ENCODE peak calls at places on chromosomes 16 and 17, in six cellular contexts. One of them, this sample, is unnamed.
A peak's percentile ranks its signal among the peaks of the same experiment; 100 is the strongest.

GRCh38 chr16:14309001-14309886 is 238.1 kb downstream of the MRTFB start:
- DNase-seq in adrenal gland: no peak
- DNase-seq in stomach: peak; percentile 42
- DNase-seq in OCI-LY7: peak; percentile 89
- DNase-seq in fibroblast of lung: peak; percentile 23
- DNase-seq in epithelial cell of proximal tubule: no peak
- DNase-seq in this sample: no peak

GRCh38 chr17:35073991-35074627 is 10.6 kb upstream of the RFFL start:
- DNase-seq in adrenal gland: no peak
- DNase-seq in stomach: no peak
- DNase-seq in OCI-LY7: no peak
- DNase-seq in fibroblast of lung: peak; percentile 72
- DNase-seq in epithelial cell of proximal tubule: no peak
- DNase-seq in this sample: no peak

GRCh38 chr17:31830971-31831755 is 27.9 kb downstream of the COPRS start:
- DNase-seq in adrenal gland: no peak
- DNase-seq in stomach: no peak
- DNase-seq in OCI-LY7: no peak
- DNase-seq in fibroblast of lung: peak; percentile 50
- DNase-seq in epithelial cell of proximal tubule: no peak
- DNase-seq in this sample: no peak

GRCh38 chr17:47810200-47810821 is 11.3 kb downstream of the OSBPL7 start:
- DNase-seq in adrenal gland: peak; percentile 63
- DNase-seq in stomach: peak; percentile 82
- DNase-seq in OCI-LY7: no peak
- DNase-seq in fibroblast of lung: peak; percentile 92
- DNase-seq in epithelial cell of proximal tubule: peak; percentile 84
- DNase-seq in this sample: peak; percentile 73

GRCh38 chr17:42944211-42944610 is 20.0 kb downstream of the AARSD1 start:
- DNase-seq in adrenal gland: no peak
- DNase-seq in stomach: no peak
- DNase-seq in OCI-LY7: no peak
- DNase-seq in fibroblast of lung: no peak
- DNase-seq in epithelial cell of proximal tubule: no peak
- DNase-seq in this sample: no peak

GRCh38 chr16:67115649-67116048 is 5.9 kb downstream of the PHAF1 start:
- DNase-seq in adrenal gland: no peak
- DNase-seq in stomach: no peak
- DNase-seq in OCI-LY7: no peak
- DNase-seq in fibroblast of lung: peak; percentile 93
- DNase-seq in epithelial cell of proximal tubule: peak; percentile 73
- DNase-seq in this sample: peak; percentile 59

GRCh38 chr17:2883544-2884203 is 87.4 kb downstream of the RAP1GAP2 start:
- DNase-seq in adrenal gland: peak; percentile 59
- DNase-seq in stomach: no peak
- DNase-seq in OCI-LY7: no peak
- DNase-seq in fibroblast of lung: peak; percentile 59
- DNase-seq in epithelial cell of proximal tubule: no peak
- DNase-seq in this sample: no peak

GRCh38 chr17:49659983-49660382 is 17.9 kb downstream of the SPOP start:
- DNase-seq in adrenal gland: no peak
- DNase-seq in stomach: no peak
- DNase-seq in OCI-LY7: no peak
- DNase-seq in fibroblast of lung: no peak
- DNase-seq in epithelial cell of proximal tubule: no peak
- DNase-seq in this sample: no peak

GRCh38 chr16:2497116-2497630 is 16.6 kb upstream of the ATP6V0C start:
- DNase-seq in adrenal gland: peak; percentile 68
- DNase-seq in stomach: no peak
- DNase-seq in OCI-LY7: no peak
- DNase-seq in fibroblast of lung: no peak
- DNase-seq in epithelial cell of proximal tubule: no peak
- DNase-seq in this sample: no peak

GRCh38 chr17:34398990-34399389 is 36.0 kb upstream of the CCL1 start:
- DNase-seq in adrenal gland: no peak
- DNase-seq in stomach: no peak
- DNase-seq in OCI-LY7: peak; percentile 67
- DNase-seq in fibroblast of lung: no peak
- DNase-seq in epithelial cell of proximal tubule: no peak
- DNase-seq in this sample: no peak

GRCh38 chr16:69324013-69324531 is 6.3 kb downstream of the PDF start:
- DNase-seq in adrenal gland: peak; percentile 71
- DNase-seq in stomach: peak; percentile 76
- DNase-seq in OCI-LY7: no peak
- DNase-seq in fibroblast of lung: no peak
- DNase-seq in epithelial cell of proximal tubule: no peak
- DNase-seq in this sample: no peak

GRCh38 chr16:26189496-26190005 is 497.8 kb downstream of the HS3ST4 start:
- DNase-seq in adrenal gland: no peak
- DNase-seq in stomach: no peak
- DNase-seq in OCI-LY7: no peak
- DNase-seq in fibroblast of lung: no peak
- DNase-seq in epithelial cell of proximal tubule: no peak
- DNase-seq in this sample: no peak

GRCh38 chr16:66309409-66309808 is 57.1 kb upstream of the CDH5 start:
- DNase-seq in adrenal gland: no peak
- DNase-seq in stomach: no peak
- DNase-seq in OCI-LY7: no peak
- DNase-seq in fibroblast of lung: no peak
- DNase-seq in epithelial cell of proximal tubule: no peak
- DNase-seq in this sample: no peak

GRCh38 chr16:50666658-50667496 is 14.2 kb downstream of the SNX20 start:
- DNase-seq in adrenal gland: no peak
- DNase-seq in stomach: no peak
- DNase-seq in OCI-LY7: no peak
- DNase-seq in fibroblast of lung: no peak
- DNase-seq in epithelial cell of proximal tubule: no peak
- DNase-seq in this sample: no peak

GRCh38 chr17:76381633-76382304 is 2.6 kb upstream of the SPHK1 start:
- DNase-seq in adrenal gland: peak; percentile 55
- DNase-seq in stomach: no peak
- DNase-seq in OCI-LY7: no peak
- DNase-seq in fibroblast of lung: peak; percentile 42
- DNase-seq in epithelial cell of proximal tubule: no peak
- DNase-seq in this sample: no peak

DNA sequence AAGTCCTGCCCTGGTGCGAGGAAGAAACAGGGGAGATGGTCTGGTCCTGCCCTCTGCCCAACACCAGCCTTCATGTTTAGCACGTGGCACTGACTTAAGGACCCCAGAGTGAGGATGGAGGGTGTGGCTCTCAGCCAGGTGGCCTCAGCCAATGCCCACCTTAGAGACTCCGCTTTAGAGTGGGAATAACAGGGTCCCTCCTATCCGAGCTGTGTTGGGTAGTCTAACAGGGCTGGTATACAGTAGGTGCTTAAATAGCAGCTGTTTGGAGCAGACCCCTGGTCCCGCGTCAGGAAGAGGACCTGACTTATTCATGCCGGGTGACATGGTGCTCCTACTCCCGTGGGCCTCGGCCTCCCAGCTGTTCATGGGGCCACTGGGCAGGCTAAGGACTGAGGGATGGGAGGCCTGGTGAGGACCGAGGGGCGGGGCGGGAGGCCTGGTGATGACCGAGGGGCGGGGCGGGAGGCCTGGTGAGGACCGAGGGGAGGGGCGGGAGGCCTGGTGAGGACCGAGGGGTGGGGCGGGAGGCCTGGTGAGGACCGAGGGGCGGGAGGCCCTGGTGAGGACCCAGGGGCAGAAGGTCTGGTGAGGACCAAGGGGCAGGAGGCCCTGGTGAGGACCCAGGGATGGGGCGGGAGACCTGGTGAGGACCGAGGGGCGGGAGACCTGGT is 7.6 kb downstream of the ZFPM1 start:
- DNase-seq in adrenal gland: no peak
- DNase-seq in stomach: no peak
- DNase-seq in OCI-LY7: no peak
- DNase-seq in fibroblast of lung: no peak
- DNase-seq in epithelial cell of proximal tubule: no peak
- DNase-seq in this sample: no peak
- H3K4me3 ChIP-seq in adrenal gland: no peak overlapping the region
- H3K4me3 ChIP-seq in stomach: no peak overlapping the region
- H3K4me3 ChIP-seq in OCI-LY7: no peak overlapping the region
- H3K4me3 ChIP-seq in fibroblast of lung: no peak overlapping the region
- H3K4me3 ChIP-seq in epithelial cell of proximal tubule: no peak overlapping the region
- H3K4me3 ChIP-seq in this sample: no peak overlapping the region

GRCh38 chr17:39027440-39028035 is 60.3 kb upstream of the FBXO47 start:
- DNase-seq in adrenal gland: no peak
- DNase-seq in stomach: no peak
- DNase-seq in OCI-LY7: no peak
- DNase-seq in fibroblast of lung: no peak
- DNase-seq in epithelial cell of proximal tubule: no peak
- DNase-seq in this sample: no peak
- H3K4me3 ChIP-seq in adrenal gland: no peak overlapping the region
- H3K4me3 ChIP-seq in stomach: peak overlapping the region; percentile 47
- H3K4me3 ChIP-seq in OCI-LY7: no peak overlapping the region
- H3K4me3 ChIP-seq in fibroblast of lung: no peak overlapping the region
- H3K4me3 ChIP-seq in epithelial cell of proximal tubule: peak overlapping the region; percentile 48
- H3K4me3 ChIP-seq in this sample: peak overlapping the region; percentile 30

GRCh38 chr17:4186244-4186920 is 43.4 kb downstream of the CYB5D2 start:
- DNase-seq in adrenal gland: no peak
- DNase-seq in stomach: no peak
- DNase-seq in OCI-LY7: no peak
- DNase-seq in fibroblast of lung: no peak
- DNase-seq in epithelial cell of proximal tubule: no peak
- DNase-seq in this sample: no peak
- H3K4me3 ChIP-seq in adrenal gland: no peak overlapping the region
- H3K4me3 ChIP-seq in stomach: no peak overlapping the region
- H3K4me3 ChIP-seq in OCI-LY7: no peak overlapping the region
- H3K4me3 ChIP-seq in fibroblast of lung: no peak overlapping the region
- H3K4me3 ChIP-seq in epithelial cell of proximal tubule: no peak overlapping the region
- H3K4me3 ChIP-seq in this sample: no peak overlapping the region

GRCh38 chr17:74859439-74860228 is at the start of gene GRIN2C:
- DNase-seq in adrenal gland: peak; percentile 44
- DNase-seq in stomach: no peak
- DNase-seq in OCI-LY7: no peak
- DNase-seq in fibroblast of lung: no peak
- DNase-seq in epithelial cell of proximal tubule: no peak
- DNase-seq in this sample: no peak
- H3K4me3 ChIP-seq in adrenal gland: no peak within 1 kb of the TSS
- H3K4me3 ChIP-seq in stomach: peak within 1 kb of the TSS; percentile 45
- H3K4me3 ChIP-seq in OCI-LY7: no peak within 1 kb of the TSS
- H3K4me3 ChIP-seq in fibroblast of lung: no peak within 1 kb of the TSS
- H3K4me3 ChIP-seq in epithelial cell of proximal tubule: no peak within 1 kb of the TSS
- H3K4me3 ChIP-seq in this sample: no peak within 1 kb of the TSS

GRCh38 chr16:10554569-10554968 is 25.8 kb downstream of the EMP2 start:
- DNase-seq in adrenal gland: no peak
- DNase-seq in stomach: no peak
- DNase-seq in OCI-LY7: no peak
- DNase-seq in fibroblast of lung: no peak
- DNase-seq in epithelial cell of proximal tubule: no peak
- DNase-seq in this sample: no peak

GRCh38 chr16:10551881-10552280 is 28.5 kb downstream of the EMP2 start:
- DNase-seq in adrenal gland: no peak
- DNase-seq in stomach: no peak
- DNase-seq in OCI-LY7: no peak
- DNase-seq in fibroblast of lung: no peak
- DNase-seq in epithelial cell of proximal tubule: no peak
- DNase-seq in this sample: no peak

GRCh38 chr16:10548404-10548803 is 32.0 kb downstream of the EMP2 start:
- DNase-seq in adrenal gland: no peak
- DNase-seq in stomach: no peak
- DNase-seq in OCI-LY7: no peak
- DNase-seq in fibroblast of lung: no peak
- DNase-seq in epithelial cell of proximal tubule: no peak
- DNase-seq in this sample: no peak

GRCh38 chr16:10552998-10553491 is 27.4 kb downstream of the EMP2 start:
- DNase-seq in adrenal gland: peak; percentile 37
- DNase-seq in stomach: peak; percentile 30
- DNase-seq in OCI-LY7: peak; percentile 76
- DNase-seq in fibroblast of lung: no peak
- DNase-seq in epithelial cell of proximal tubule: no peak
- DNase-seq in this sample: no peak

GRCh38 chr16:10552281-10552680 is 28.1 kb downstream of the EMP2 start:
- DNase-seq in adrenal gland: no peak
- DNase-seq in stomach: no peak
- DNase-seq in OCI-LY7: no peak
- DNase-seq in fibroblast of lung: no peak
- DNase-seq in epithelial cell of proximal tubule: no peak
- DNase-seq in this sample: no peak
- H3K4me3 ChIP-seq in adrenal gland: no peak overlapping the region
- H3K4me3 ChIP-seq in stomach: no peak overlapping the region
- H3K4me3 ChIP-seq in OCI-LY7: no peak overlapping the region
- H3K4me3 ChIP-seq in fibroblast of lung: no peak overlapping the region
- H3K4me3 ChIP-seq in epithelial cell of proximal tubule: no peak overlapping the region
- H3K4me3 ChIP-seq in this sample: no peak overlapping the region

DNA sequence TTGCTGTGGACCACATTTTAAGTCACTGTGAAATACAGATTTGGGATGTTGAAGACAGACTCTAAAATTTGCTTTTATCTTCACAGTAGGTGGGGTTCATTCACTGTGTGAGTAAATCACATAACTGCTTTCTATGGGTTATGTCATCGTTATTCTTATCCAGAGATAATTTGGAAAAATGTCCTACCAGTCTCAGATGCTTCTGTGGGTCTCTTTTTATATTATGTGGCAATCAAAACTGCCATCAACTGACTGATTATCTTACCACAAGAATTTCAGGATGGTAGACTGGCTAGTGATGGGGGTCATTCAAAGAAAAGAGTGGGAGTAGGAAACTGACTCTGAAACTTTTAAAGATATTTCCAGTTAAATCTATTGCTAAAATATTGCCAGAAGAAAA is 3.1 kb downstream of the HSBP1 start:
- DNase-seq in adrenal gland: no peak
- DNase-seq in stomach: no peak
- DNase-seq in OCI-LY7: no peak
- DNase-seq in fibroblast of lung: peak; percentile 47
- DNase-seq in epithelial cell of proximal tubule: no peak
- DNase-seq in this sample: no peak
- H3K4me3 ChIP-seq in adrenal gland: no peak overlapping the region
- H3K4me3 ChIP-seq in stomach: no peak overlapping the region
- H3K4me3 ChIP-seq in OCI-LY7: no peak overlapping the region
- H3K4me3 ChIP-seq in fibroblast of lung: no peak overlapping the region
- H3K4me3 ChIP-seq in epithelial cell of proximal tubule: no peak overlapping the region
- H3K4me3 ChIP-seq in this sample: no peak overlapping the region

GRCh38 chr17:320139-320538 is 32.5 kb downstream of the RPH3AL start:
- DNase-seq in adrenal gland: no peak
- DNase-seq in stomach: no peak
- DNase-seq in OCI-LY7: no peak
- DNase-seq in fibroblast of lung: no peak
- DNase-seq in epithelial cell of proximal tubule: no peak
- DNase-seq in this sample: no peak

GRCh38 chr17:320809-321385 is 31.7 kb downstream of the RPH3AL start:
- DNase-seq in adrenal gland: no peak
- DNase-seq in stomach: no peak
- DNase-seq in OCI-LY7: no peak
- DNase-seq in fibroblast of lung: no peak
- DNase-seq in epithelial cell of proximal tubule: no peak
- DNase-seq in this sample: no peak

GRCh38 chr17:321386-321941 is 31.1 kb downstream of the RPH3AL start:
- DNase-seq in adrenal gland: no peak
- DNase-seq in stomach: no peak
- DNase-seq in OCI-LY7: no peak
- DNase-seq in fibroblast of lung: no peak
- DNase-seq in epithelial cell of proximal tubule: no peak
- DNase-seq in this sample: no peak

GRCh38 chr17:322006-322780 is 30.4 kb downstream of the RPH3AL start:
- DNase-seq in adrenal gland: no peak
- DNase-seq in stomach: no peak
- DNase-seq in OCI-LY7: no peak
- DNase-seq in fibroblast of lung: no peak
- DNase-seq in epithelial cell of proximal tubule: no peak
- DNase-seq in this sample: no peak

GRCh38 chr17:319266-319665 is 33.3 kb downstream of the RPH3AL start:
- DNase-seq in adrenal gland: no peak
- DNase-seq in stomach: no peak
- DNase-seq in OCI-LY7: no peak
- DNase-seq in fibroblast of lung: no peak
- DNase-seq in epithelial cell of proximal tubule: no peak
- DNase-seq in this sample: no peak
- H3K4me3 ChIP-seq in adrenal gland: no peak overlapping the region
- H3K4me3 ChIP-seq in stomach: no peak overlapping the region
- H3K4me3 ChIP-seq in OCI-LY7: no peak overlapping the region
- H3K4me3 ChIP-seq in fibroblast of lung: no peak overlapping the region
- H3K4me3 ChIP-seq in epithelial cell of proximal tubule: no peak overlapping the region
- H3K4me3 ChIP-seq in this sample: no peak overlapping the region

This sample was measured in skeletal muscle cell.